ENCODE peak calls at places on chromosomes 16 and 17, in four cellular contexts. F is left ventricle myocardium inferior, X is cardiac muscle cell, C is HCT116. O is an unnamed sample. For H3K9me3 and H3K27me3, the result is how much of the 10 kb centered on the place peaks cover.

GRCh38 chr17:39814497-39814896 is 49.6 kb downstream of the IKZF3 start:
- DNase-seq in F (no peak), X (no peak), C (no peak), O (no peak)

GRCh38 chr17:31724026-31724425 is 135.0 kb downstream of the COPRS start:
- DNase-seq in F (no peak), X (peak), C (no peak), O (no peak)

GRCh38 chr17:60971515-60972369 is 294.1 kb downstream of the BCAS3 start:
- DNase-seq in F (no peak), X (peak), C (peak), O (no peak)

GRCh38 chr16:67857547-67858233 is 10.2 kb upstream of the CENPT start:
- DNase-seq in F (peak), X (peak), C (no peak), O (no peak)

GRCh38 chr17:21239680-21240374 is 13.4 kb downstream of the NATD1 start:
- DNase-seq in F (no peak), X (peak), C (no peak), O (no peak)

GRCh38 chr16:46996391-46996790 is 22.9 kb upstream of the DNAJA2 start:
- DNase-seq in F (no peak), X (peak), C (no peak), O (no peak)

GRCh38 chr16:30958164-30959083 is 870 bp downstream of the SETD1A start:
- DNase-seq in F (peak), X (peak), C (peak), O (no peak)

GRCh38 chr17:61335845-61336655 is 63.6 kb upstream of the TBX2 start:
- DNase-seq in F (no peak), X (no peak), C (no peak), O (no peak)

GRCh38 chr17:2388705-2389099 is 12.2 kb downstream of the MNT start:
- DNase-seq in F (no peak), X (no peak), C (no peak), O (no peak)

DNA sequence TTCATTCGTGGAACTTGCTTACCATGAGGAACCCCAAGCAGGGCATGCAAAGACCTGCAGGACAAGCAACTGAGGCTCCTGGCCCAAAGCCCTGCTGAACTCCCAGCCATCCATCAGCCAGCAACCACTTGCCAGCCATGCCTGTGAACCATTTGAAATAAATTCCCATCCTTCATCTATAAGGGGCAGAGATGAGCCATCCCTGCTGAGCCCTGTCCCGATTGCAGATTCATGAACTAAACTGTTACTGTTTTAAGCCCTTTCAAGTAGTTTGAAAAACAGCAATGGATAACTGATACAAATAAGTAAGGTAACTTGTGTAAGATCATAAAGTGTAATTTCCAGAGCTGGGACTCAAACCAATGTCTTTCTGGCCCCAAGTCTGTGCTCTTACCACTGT is 114.4 kb upstream of the WSCD1 start:
- DNase-seq in F (no peak), X (no peak), C (no peak), O (no peak)
- H3K27ac ChIP-seq in F (no peak), X (no peak), C (no peak), O (no peak)

GRCh38 chr16:75127713-75128415 is 11.3 kb upstream of the LDHD start:
- DNase-seq in F (no peak), X (no peak), C (no peak), O (no peak)
- H3K9me3 ChIP-seq in F (under half), X (under half), C (under half), O (under half)

GRCh38 chr17:28131592-28131991 is 89.1 kb downstream of the NLK start:
- DNase-seq in F (no peak), X (peak), C (no peak), O (no peak)
- H3K27me3 ChIP-seq in F (under half), X (under half), C (under half), O (under half)

DNA sequence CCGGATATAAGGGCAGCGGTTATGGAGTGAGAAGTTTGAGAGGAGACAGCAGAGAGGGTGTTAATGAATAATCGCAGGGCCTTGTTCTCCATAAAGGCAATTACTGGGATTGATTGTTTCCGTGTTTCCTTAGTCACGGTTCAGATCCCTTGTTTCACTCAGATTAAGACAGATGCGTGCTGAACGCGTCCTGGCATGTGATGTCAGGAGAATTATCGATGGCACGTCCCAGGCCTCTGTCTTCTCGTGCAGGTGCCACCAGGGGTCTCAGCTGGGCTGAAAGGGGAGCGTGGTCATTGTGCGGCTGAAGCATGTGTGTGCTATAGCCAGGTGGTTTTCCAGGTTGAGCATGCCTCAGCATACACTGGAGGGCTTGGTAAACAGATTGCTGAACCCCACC is 142.4 kb upstream of the NOL11 start:
- DNase-seq in F (no peak), X (no peak), C (no peak), O (no peak)
- H3K27ac ChIP-seq in F (no peak), X (no peak), C (no peak), O (no peak)

DNA sequence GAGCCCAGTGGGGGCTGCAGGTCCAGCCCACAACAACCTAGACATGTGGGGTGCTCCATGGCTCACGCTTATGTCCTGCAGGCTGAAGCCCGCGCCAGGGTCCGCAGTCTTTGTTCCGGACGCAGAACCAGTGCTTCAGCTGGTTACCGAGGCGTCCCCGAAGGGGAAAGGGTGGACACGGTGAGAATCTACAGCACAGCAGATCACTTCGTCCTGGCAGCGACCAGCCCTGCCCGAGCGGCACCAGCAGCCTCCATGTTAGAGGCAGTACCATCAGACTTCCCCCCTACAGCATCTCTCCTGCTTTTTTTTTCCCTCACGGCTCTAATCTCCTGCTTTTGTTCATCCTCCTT is 1736.4 kb downstream of the TP53TG3F start:
- DNase-seq in F (no peak), X (no peak), C (no peak), O (no peak)
- H3K9me3 ChIP-seq in F (under half), X (under half), C (under half), O (under half)